ENCODE peak calls at places on chromosomes 1 and 21, in seven cellular contexts. One of them, this sample, is unnamed. For H3K27me3, the result is how much of the 10 kb centered on the place peaks cover.

GRCh38 chr21:41901099-41901498 is 22.0 kb upstream of the PRDM15 start:
- DNase-seq in bronchial epithelial cell: no peak
- DNase-seq in Karpas-422: no peak
- DNase-seq in H7: no peak
- DNase-seq in adrenal gland: peak
- DNase-seq in fibroblast of lung: peak
- DNase-seq in heart left ventricle: no peak
- DNase-seq in this sample: peak

GRCh38 chr1:212315907-212316306 is 30.7 kb downstream of the PPP2R5A start:
- DNase-seq in bronchial epithelial cell: peak
- DNase-seq in Karpas-422: peak
- DNase-seq in H7: peak
- DNase-seq in adrenal gland: no peak
- DNase-seq in fibroblast of lung: peak
- DNase-seq in heart left ventricle: no peak
- DNase-seq in this sample: no peak

GRCh38 chr1:243799908-243800307 is 50.1 kb downstream of the AKT3 start:
- DNase-seq in bronchial epithelial cell: no peak
- DNase-seq in Karpas-422: no peak
- DNase-seq in H7: no peak
- DNase-seq in adrenal gland: no peak
- DNase-seq in fibroblast of lung: peak
- DNase-seq in heart left ventricle: no peak
- DNase-seq in this sample: no peak

GRCh38 chr1:222894331-222894730 is 79.5 kb downstream of the DISP1 start:
- DNase-seq in bronchial epithelial cell: no peak
- DNase-seq in Karpas-422: no peak
- DNase-seq in H7: no peak
- DNase-seq in adrenal gland: no peak
- DNase-seq in fibroblast of lung: no peak
- DNase-seq in heart left ventricle: no peak
- DNase-seq in this sample: no peak

GRCh38 chr1:172391972-172392371 is 28.5 kb upstream of the C1orf105 start:
- DNase-seq in bronchial epithelial cell: no peak
- DNase-seq in Karpas-422: no peak
- DNase-seq in H7: no peak
- DNase-seq in adrenal gland: no peak
- DNase-seq in fibroblast of lung: no peak
- DNase-seq in heart left ventricle: no peak
- DNase-seq in this sample: no peak

GRCh38 chr1:7679873-7680790 is 91.0 kb upstream of the VAMP3 start:
- DNase-seq in bronchial epithelial cell: no peak
- DNase-seq in Karpas-422: no peak
- DNase-seq in H7: peak
- DNase-seq in adrenal gland: peak
- DNase-seq in fibroblast of lung: peak
- DNase-seq in heart left ventricle: peak
- DNase-seq in this sample: peak

GRCh38 chr1:169119405-169119804 is 12.9 kb downstream of the ATP1B1 start:
- DNase-seq in bronchial epithelial cell: peak
- DNase-seq in Karpas-422: no peak
- DNase-seq in H7: no peak
- DNase-seq in adrenal gland: no peak
- DNase-seq in fibroblast of lung: no peak
- DNase-seq in heart left ventricle: no peak
- DNase-seq in this sample: no peak

GRCh38 chr1:209585672-209586071 is 2.2 kb downstream of the CAMK1G start:
- DNase-seq in bronchial epithelial cell: no peak
- DNase-seq in Karpas-422: no peak
- DNase-seq in H7: peak
- DNase-seq in adrenal gland: peak
- DNase-seq in fibroblast of lung: peak
- DNase-seq in heart left ventricle: peak
- DNase-seq in this sample: peak

GRCh38 chr1:176193023-176193422 is 14.1 kb downstream of the COP1 start:
- DNase-seq in bronchial epithelial cell: peak
- DNase-seq in Karpas-422: no peak
- DNase-seq in H7: no peak
- DNase-seq in adrenal gland: no peak
- DNase-seq in fibroblast of lung: no peak
- DNase-seq in heart left ventricle: no peak
- DNase-seq in this sample: no peak

GRCh38 chr1:203040518-203041275 is 14.4 kb downstream of the PPFIA4 start:
- DNase-seq in bronchial epithelial cell: peak
- DNase-seq in Karpas-422: peak
- DNase-seq in H7: peak
- DNase-seq in adrenal gland: no peak
- DNase-seq in fibroblast of lung: no peak
- DNase-seq in heart left ventricle: no peak
- DNase-seq in this sample: no peak

DNA sequence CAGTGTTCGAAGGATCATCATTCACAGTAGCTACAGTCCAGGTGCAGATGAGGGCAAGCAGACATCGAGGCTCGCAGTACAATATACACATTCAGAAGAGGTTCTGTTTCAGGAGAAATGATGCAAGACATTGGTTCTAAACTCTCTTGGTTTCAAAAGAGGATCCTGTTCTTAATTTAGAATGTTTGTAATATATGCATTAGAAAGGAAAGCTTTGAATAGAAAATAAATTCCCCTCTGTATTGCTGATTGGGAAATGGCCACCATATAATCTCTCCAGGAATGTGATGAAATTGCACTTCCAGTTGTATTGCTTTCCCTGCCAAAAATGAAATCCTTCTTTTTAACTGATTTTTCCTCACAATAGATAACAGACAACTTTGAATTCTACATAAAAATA is 27.5 kb upstream of the SIPA1L2 start:
- DNase-seq in bronchial epithelial cell: no peak
- DNase-seq in Karpas-422: no peak
- DNase-seq in H7: no peak
- DNase-seq in adrenal gland: no peak
- DNase-seq in fibroblast of lung: no peak
- DNase-seq in heart left ventricle: no peak
- DNase-seq in this sample: no peak
- H3K27me3 ChIP-seq in bronchial epithelial cell: under half
- H3K27me3 ChIP-seq in Karpas-422: under half
- H3K27me3 ChIP-seq in H7: under half
- H3K27me3 ChIP-seq in adrenal gland: under half
- H3K27me3 ChIP-seq in fibroblast of lung: under half
- H3K27me3 ChIP-seq in heart left ventricle: under half
- H3K27me3 ChIP-seq in this sample: under half

GRCh38 chr1:3066826-3067225 is 2.2 kb upstream of the PRDM16 start:
- DNase-seq in bronchial epithelial cell: no peak
- DNase-seq in Karpas-422: no peak
- DNase-seq in H7: peak
- DNase-seq in adrenal gland: no peak
- DNase-seq in fibroblast of lung: no peak
- DNase-seq in heart left ventricle: no peak
- DNase-seq in this sample: peak
- H3K27me3 ChIP-seq in bronchial epithelial cell: under half
- H3K27me3 ChIP-seq in Karpas-422: under half
- H3K27me3 ChIP-seq in H7: half or more
- H3K27me3 ChIP-seq in adrenal gland: half or more
- H3K27me3 ChIP-seq in fibroblast of lung: under half
- H3K27me3 ChIP-seq in heart left ventricle: half or more
- H3K27me3 ChIP-seq in this sample: under half

GRCh38 chr1:152953761-152954160 is 6.8 kb downstream of the SPRR5 start:
- DNase-seq in bronchial epithelial cell: peak
- DNase-seq in Karpas-422: no peak
- DNase-seq in H7: no peak
- DNase-seq in adrenal gland: no peak
- DNase-seq in fibroblast of lung: no peak
- DNase-seq in heart left ventricle: no peak
- DNase-seq in this sample: no peak
- H3K27me3 ChIP-seq in bronchial epithelial cell: under half
- H3K27me3 ChIP-seq in Karpas-422: under half
- H3K27me3 ChIP-seq in H7: under half
- H3K27me3 ChIP-seq in adrenal gland: under half
- H3K27me3 ChIP-seq in fibroblast of lung: under half
- H3K27me3 ChIP-seq in heart left ventricle: under half
- H3K27me3 ChIP-seq in this sample: under half

GRCh38 chr1:228542981-228543380 is 55.8 kb downstream of the RNF187 start:
- DNase-seq in bronchial epithelial cell: no peak
- DNase-seq in Karpas-422: no peak
- DNase-seq in H7: no peak
- DNase-seq in adrenal gland: no peak
- DNase-seq in fibroblast of lung: no peak
- DNase-seq in heart left ventricle: no peak
- DNase-seq in this sample: no peak
- H3K27me3 ChIP-seq in bronchial epithelial cell: under half
- H3K27me3 ChIP-seq in Karpas-422: under half
- H3K27me3 ChIP-seq in H7: under half
- H3K27me3 ChIP-seq in adrenal gland: under half
- H3K27me3 ChIP-seq in fibroblast of lung: under half
- H3K27me3 ChIP-seq in heart left ventricle: under half
- H3K27me3 ChIP-seq in this sample: under half

DNA sequence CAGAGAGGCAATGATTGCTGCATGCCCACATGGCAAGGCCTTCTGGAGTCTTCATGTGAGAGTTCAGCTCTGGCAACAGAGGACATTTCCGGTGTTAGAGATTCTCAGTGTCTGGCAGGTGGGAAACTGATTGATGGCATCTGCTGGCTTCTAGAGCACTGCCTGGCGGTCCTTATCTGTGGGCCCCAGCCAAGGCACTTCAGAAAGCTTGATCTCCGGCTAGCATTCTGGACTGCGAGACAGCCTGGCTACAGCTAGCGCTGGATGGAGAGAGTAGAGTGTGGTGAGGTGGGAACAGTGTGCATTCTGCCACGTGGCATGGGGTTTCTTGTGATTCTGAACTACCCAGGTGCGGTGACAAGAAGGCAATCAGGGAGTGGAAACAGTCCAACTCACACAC is 9.4 kb downstream of the ZNF678 start:
- DNase-seq in bronchial epithelial cell: no peak
- DNase-seq in Karpas-422: no peak
- DNase-seq in H7: no peak
- DNase-seq in adrenal gland: no peak
- DNase-seq in fibroblast of lung: no peak
- DNase-seq in heart left ventricle: peak
- DNase-seq in this sample: no peak
- H3K27me3 ChIP-seq in bronchial epithelial cell: under half
- H3K27me3 ChIP-seq in Karpas-422: under half
- H3K27me3 ChIP-seq in H7: under half
- H3K27me3 ChIP-seq in adrenal gland: under half
- H3K27me3 ChIP-seq in fibroblast of lung: under half
- H3K27me3 ChIP-seq in heart left ventricle: under half
- H3K27me3 ChIP-seq in this sample: under half

GRCh38 chr1:53684741-53685140 is 54.2 kb downstream of the GLIS1 start:
- DNase-seq in bronchial epithelial cell: no peak
- DNase-seq in Karpas-422: no peak
- DNase-seq in H7: no peak
- DNase-seq in adrenal gland: no peak
- DNase-seq in fibroblast of lung: no peak
- DNase-seq in heart left ventricle: no peak
- DNase-seq in this sample: no peak

GRCh38 chr1:53686371-53687267 is 52.3 kb downstream of the GLIS1 start:
- DNase-seq in bronchial epithelial cell: no peak
- DNase-seq in Karpas-422: no peak
- DNase-seq in H7: no peak
- DNase-seq in adrenal gland: no peak
- DNase-seq in fibroblast of lung: peak
- DNase-seq in heart left ventricle: no peak
- DNase-seq in this sample: no peak

GRCh38 chr1:53687426-53687825 is 51.5 kb downstream of the GLIS1 start:
- DNase-seq in bronchial epithelial cell: no peak
- DNase-seq in Karpas-422: no peak
- DNase-seq in H7: no peak
- DNase-seq in adrenal gland: no peak
- DNase-seq in fibroblast of lung: no peak
- DNase-seq in heart left ventricle: no peak
- DNase-seq in this sample: no peak

GRCh38 chr1:53683986-53684740 is 54.8 kb downstream of the GLIS1 start:
- DNase-seq in bronchial epithelial cell: no peak
- DNase-seq in Karpas-422: no peak
- DNase-seq in H7: peak
- DNase-seq in adrenal gland: no peak
- DNase-seq in fibroblast of lung: no peak
- DNase-seq in heart left ventricle: no peak
- DNase-seq in this sample: no peak

GRCh38 chr1:53685272-53686051 is 53.5 kb downstream of the GLIS1 start:
- DNase-seq in bronchial epithelial cell: peak
- DNase-seq in Karpas-422: no peak
- DNase-seq in H7: peak
- DNase-seq in adrenal gland: no peak
- DNase-seq in fibroblast of lung: peak
- DNase-seq in heart left ventricle: no peak
- DNase-seq in this sample: no peak
- H3K27me3 ChIP-seq in bronchial epithelial cell: under half
- H3K27me3 ChIP-seq in Karpas-422: under half
- H3K27me3 ChIP-seq in H7: under half
- H3K27me3 ChIP-seq in adrenal gland: under half
- H3K27me3 ChIP-seq in fibroblast of lung: under half
- H3K27me3 ChIP-seq in heart left ventricle: under half
- H3K27me3 ChIP-seq in this sample: under half

DNA sequence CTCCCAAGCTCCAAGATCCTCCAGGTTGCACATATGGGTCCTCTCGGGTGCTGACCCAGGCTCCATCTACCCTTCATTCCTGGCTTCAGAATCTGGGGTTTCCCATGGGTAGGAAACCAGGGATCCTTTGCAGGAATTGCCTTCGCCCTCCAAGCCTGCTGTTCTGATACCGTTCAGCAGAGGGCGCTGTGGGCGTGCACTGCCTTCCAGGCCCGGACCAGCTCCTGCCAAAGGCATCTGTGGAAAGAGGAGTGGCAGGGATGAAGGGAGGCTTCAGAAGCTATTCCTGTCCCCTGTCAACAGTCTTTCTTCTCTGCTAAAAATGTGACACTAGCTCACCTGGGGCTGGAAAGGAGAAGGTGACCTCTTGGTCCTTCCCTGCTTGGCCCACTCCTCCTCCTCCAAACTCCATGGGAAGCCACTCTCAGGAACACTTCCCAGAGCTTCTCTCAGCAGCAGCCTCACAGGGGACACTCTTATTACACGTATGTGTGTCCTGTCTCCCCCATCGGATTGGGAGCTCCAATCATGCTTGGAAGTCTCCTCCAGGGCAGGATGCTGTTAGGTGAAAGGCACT is 71.2 kb downstream of the VWA5B1 start:
- DNase-seq in bronchial epithelial cell: peak
- DNase-seq in Karpas-422: peak
- DNase-seq in H7: peak
- DNase-seq in adrenal gland: peak
- DNase-seq in fibroblast of lung: peak
- DNase-seq in heart left ventricle: peak
- DNase-seq in this sample: peak
- H3K27me3 ChIP-seq in bronchial epithelial cell: under half
- H3K27me3 ChIP-seq in Karpas-422: under half
- H3K27me3 ChIP-seq in H7: under half
- H3K27me3 ChIP-seq in adrenal gland: under half
- H3K27me3 ChIP-seq in fibroblast of lung: under half
- H3K27me3 ChIP-seq in heart left ventricle: under half
- H3K27me3 ChIP-seq in this sample: under half

GRCh38 chr1:115609021-115609420 is 32.7 kb upstream of the VANGL1 start:
- DNase-seq in bronchial epithelial cell: peak
- DNase-seq in Karpas-422: no peak
- DNase-seq in H7: no peak
- DNase-seq in adrenal gland: no peak
- DNase-seq in fibroblast of lung: no peak
- DNase-seq in heart left ventricle: no peak
- DNase-seq in this sample: no peak

DNA sequence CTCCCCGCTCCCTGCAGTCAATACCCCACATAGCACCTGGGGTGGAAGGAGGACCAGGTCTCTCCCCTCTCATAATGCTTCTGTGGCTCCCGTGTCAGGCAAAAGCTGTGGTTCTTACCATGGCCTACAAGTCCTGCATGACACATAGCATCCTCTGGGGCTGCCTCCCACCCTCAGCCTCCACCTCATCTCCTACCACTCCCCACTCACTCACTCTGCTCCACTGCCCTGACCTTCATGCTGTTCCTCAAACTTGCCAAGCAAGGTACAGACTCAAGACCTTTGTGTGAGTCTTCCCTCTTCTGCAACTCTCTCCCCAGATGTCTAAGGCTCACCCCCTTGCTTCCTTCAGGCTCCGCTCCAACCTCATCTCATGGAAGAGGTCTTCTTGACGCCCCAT is 28.0 kb upstream of the VANGL1 start:
- DNase-seq in bronchial epithelial cell: no peak
- DNase-seq in Karpas-422: no peak
- DNase-seq in H7: no peak
- DNase-seq in adrenal gland: no peak
- DNase-seq in fibroblast of lung: no peak
- DNase-seq in heart left ventricle: no peak
- DNase-seq in this sample: no peak
- H3K27me3 ChIP-seq in bronchial epithelial cell: under half
- H3K27me3 ChIP-seq in Karpas-422: under half
- H3K27me3 ChIP-seq in H7: under half
- H3K27me3 ChIP-seq in adrenal gland: under half
- H3K27me3 ChIP-seq in fibroblast of lung: under half
- H3K27me3 ChIP-seq in heart left ventricle: under half
- H3K27me3 ChIP-seq in this sample: under half

This sample was measured in pancreas.